ENCODE peak calls at places on chromosome 1, in five cellular contexts. X is lower lobe of right lung, M is iPS DF 6.9, U is aorta, D is hepatocyte. C is an unnamed sample.

GRCh38 chr1:6208723-6209660 is 3.1 kb downstream of the RNF207 start:
- DNase-seq in D (peak; percentile 72), U (no peak), M (no peak), X (peak; percentile 65), C (no peak)

GRCh38 chr1:15957221-15958090 is 18.4 kb downstream of the ZBTB17 start:
- DNase-seq in M (no peak), D (no peak), U (peak; percentile 71), X (no peak), C (no peak)

GRCh38 chr1:230572121-230573083 is 69.9 kb upstream of the COG2 start:
- DNase-seq in D (peak; percentile 46), X (peak; percentile 49), U (no peak), M (no peak), C (peak; percentile 17)

GRCh38 chr1:3539707-3540425 is 71.4 kb downstream of the MEGF6 start:
- DNase-seq in D (no peak), X (no peak), M (no peak), U (no peak), C (peak; percentile 40)

GRCh38 chr1:167456926-167457325 is 61.4 kb downstream of the CD247 start:
- DNase-seq in U (no peak), M (no peak), X (no peak), D (no peak), C (no peak)

GRCh38 chr1:21935393-21935804 is 1.7 kb downstream of the HSPG2 start:
- DNase-seq in X (no peak), D (no peak), M (no peak), U (no peak), C (no peak)

GRCh38 chr1:156122519-156123355 is 8.2 kb downstream of the LMNA start:
- DNase-seq in U (peak; percentile 93), D (peak; percentile 76), X (peak; percentile 75), M (no peak), C (peak; percentile 85)

GRCh38 chr1:206754011-206754410 is 16.6 kb upstream of the IL19 start:
- DNase-seq in M (no peak), U (no peak), X (no peak), D (no peak), C (no peak)

GRCh38 chr1:94590203-94591137 is 48.9 kb upstream of the F3 start:
- DNase-seq in U (no peak), M (no peak), X (no peak), D (no peak), C (no peak)

GRCh38 chr1:12174789-12175455 is 8.1 kb downstream of the TNFRSF1B start:
- DNase-seq in D (no peak), U (peak; percentile 76), M (no peak), X (peak; percentile 64), C (peak; percentile 88)

DNA sequence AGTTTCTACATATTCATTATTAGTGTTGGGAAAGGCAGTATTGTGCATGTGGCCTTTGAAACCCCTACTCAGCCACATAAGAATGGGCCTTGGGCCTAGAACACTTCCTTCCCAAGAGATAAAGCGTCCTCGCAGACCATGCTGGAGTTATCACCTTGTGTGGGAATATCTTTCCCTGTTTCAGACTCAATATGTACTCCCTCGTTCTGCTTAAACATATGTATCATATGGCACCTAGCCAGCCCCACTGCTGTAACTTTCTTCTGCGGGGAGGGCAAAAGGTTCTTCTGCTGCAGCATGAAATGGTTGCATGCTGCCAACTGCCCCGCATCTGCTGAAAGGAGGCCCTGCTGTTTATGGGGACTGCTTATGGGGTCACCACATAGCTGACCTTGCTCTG is 92.0 kb downstream of the CRB1 start:
- DNase-seq in X (no peak), D (no peak), U (no peak), M (no peak), C (no peak)
- H3K27ac ChIP-seq in X (no peak overlapping the region), D (no peak overlapping the region), U (no peak overlapping the region), M (no peak overlapping the region), C (no peak overlapping the region)

DNA sequence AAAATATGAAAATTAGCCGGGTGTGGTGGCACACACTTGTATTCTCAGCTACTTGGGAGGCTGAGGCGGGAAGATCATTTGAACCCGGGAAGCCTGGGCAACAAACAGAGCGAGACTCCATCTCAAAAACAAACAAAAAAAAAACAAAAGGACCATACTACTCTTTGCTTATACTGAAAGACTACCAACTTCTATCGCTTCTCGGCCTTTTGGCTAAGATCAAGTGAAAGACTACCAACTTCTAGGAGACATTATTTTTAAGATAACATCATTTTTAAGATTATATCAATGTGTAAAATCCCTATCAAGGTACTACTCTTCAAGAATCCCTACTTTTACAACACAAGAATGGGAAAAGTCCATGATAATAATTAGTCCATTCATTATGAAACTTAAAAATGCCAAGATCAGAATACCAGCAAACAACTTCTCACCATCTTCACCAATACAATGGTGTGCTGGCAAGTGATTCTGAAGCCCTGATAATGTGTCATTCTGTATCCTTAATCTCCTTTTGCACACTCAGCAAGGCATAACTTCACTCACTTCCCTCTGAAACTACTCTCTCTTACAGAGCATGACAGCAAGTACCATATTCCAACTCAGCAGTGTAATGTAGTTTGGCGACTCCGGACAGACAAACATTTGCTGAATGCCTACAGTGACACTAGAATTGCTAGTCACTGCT is 1.7 kb downstream of the PTP4A2 start:
- DNase-seq in U (no peak), X (no peak), M (no peak), D (peak; percentile 26), C (no peak)
- H3K4me1 ChIP-seq in U (no peaks in the 10 kb centered on the region), X (peaks cover 84% of the 10 kb centered on the region), M (peaks cover 2% of the 10 kb centered on the region), D (peaks cover 60% of the 10 kb centered on the region), C (peaks cover 48% of the 10 kb centered on the region)

DNA sequence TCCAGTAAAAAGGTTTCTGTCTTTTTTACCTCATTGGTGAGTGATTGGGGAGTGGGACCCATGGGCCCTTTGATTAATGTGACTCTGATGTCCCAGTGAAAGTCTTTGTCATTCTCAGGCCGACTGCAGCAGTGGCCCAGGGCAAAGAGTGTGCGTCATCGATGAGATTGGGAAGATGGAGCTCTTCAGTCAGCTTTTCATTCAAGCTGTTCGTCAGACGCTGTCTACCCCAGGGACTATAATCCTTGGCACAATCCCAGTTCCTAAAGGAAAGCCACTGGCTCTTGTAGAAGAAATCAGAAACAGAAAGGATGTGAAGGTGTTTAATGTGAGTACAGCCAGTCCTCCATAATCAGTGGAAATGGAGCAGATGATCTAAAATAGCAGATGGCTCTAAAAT is 19.4 kb downstream of the NTPCR start:
- DNase-seq in X (no peak), M (no peak), U (no peak), D (no peak), C (no peak)
- H3K36me3 ChIP-seq in X (peaks cover 24% of the 10 kb centered on the region), M (peaks cover 9% of the 10 kb centered on the region), U (peaks cover 18% of the 10 kb centered on the region), D (no peaks in the 10 kb centered on the region), C (no peaks in the 10 kb centered on the region)

DNA sequence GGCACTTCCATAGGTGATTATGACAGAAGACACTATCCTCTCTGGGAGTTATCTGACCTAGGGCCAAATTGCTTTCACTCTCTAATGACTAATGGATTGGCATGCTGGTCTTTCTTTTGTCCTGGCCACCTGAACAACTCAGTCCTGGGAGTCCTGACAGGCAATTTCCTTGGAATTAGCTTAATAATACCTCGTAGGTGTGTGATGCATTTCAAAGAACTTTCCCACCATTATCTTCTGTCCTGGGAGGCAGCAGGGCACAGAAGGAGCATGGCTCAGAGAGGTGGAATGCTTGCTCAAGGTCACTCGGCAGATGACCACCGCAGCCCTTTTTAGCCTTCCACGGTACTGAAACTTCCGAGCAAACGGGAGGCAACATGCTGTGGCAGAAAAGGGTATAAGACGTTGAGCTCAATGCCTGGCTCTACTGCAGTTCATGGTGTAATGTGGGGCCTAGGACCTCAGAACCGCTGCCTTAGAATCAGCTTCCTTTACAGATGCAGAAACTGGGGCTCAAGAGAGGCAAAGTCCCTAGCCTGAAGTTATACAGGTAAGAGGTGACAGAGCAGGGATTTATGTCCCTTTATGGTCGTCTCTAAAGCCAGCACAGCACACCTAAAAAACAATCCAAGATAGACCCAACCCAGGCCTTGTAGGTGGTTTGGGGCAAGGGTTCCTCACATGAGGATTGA is 3.2 kb downstream of the ID3 start:
- DNase-seq in D (peak; percentile 62), X (no peak), M (no peak), U (peak; percentile 78), C (peak; percentile 68)
- H3K27ac ChIP-seq in D (peak overlapping the region; percentile 97), X (peak overlapping the region; percentile 96), M (peak overlapping the region; percentile 49), U (peak overlapping the region; percentile 63), C (peak overlapping the region; percentile 99)

GRCh38 chr1:150554086-150554452 is 4.9 kb downstream of the ADAMTSL4 start:
- DNase-seq in U (peak; percentile 74), D (no peak), M (no peak), X (peak; percentile 40), C (no peak)
- H3K4me1 ChIP-seq in U (peaks cover 3% of the 10 kb centered on the region), D (peaks cover 23% of the 10 kb centered on the region), M (peaks cover 8% of the 10 kb centered on the region), X (peaks cover 63% of the 10 kb centered on the region), C (peaks cover 6% of the 10 kb centered on the region)